ENCODE peak calls at places on chromosomes 5 and 9, in seven cellular contexts. One of them, this sample, is unnamed.
A peak's percentile ranks its signal among the peaks of the same experiment; 100 is the strongest.

GRCh38 chr5:79829260-79829659 is 139.6 kb downstream of the CMYA5 start:
- DNase-seq in right atrium auricular region: no peak
- DNase-seq in MM.1S: no peak
- DNase-seq in BJ: no peak
- DNase-seq in mammary epithelial cell: no peak
- DNase-seq in adrenal gland: no peak
- DNase-seq in lower lobe of right lung: no peak
- DNase-seq in this sample: no peak

GRCh38 chr5:44605926-44606325 is 202.8 kb upstream of the MRPS30 start:
- DNase-seq in lower lobe of right lung: no peak
- DNase-seq in BJ: no peak
- DNase-seq in right atrium auricular region: no peak
- DNase-seq in mammary epithelial cell: no peak
- DNase-seq in adrenal gland: no peak
- DNase-seq in MM.1S: no peak
- DNase-seq in this sample: no peak

GRCh38 chr5:122202952-122203351 is 73.6 kb downstream of the ZNF474 start:
- DNase-seq in lower lobe of right lung: no peak
- DNase-seq in adrenal gland: no peak
- DNase-seq in right atrium auricular region: no peak
- DNase-seq in MM.1S: no peak
- DNase-seq in BJ: no peak
- DNase-seq in mammary epithelial cell: no peak
- DNase-seq in this sample: no peak

GRCh38 chr9:91177661-91178280 is 183.9 kb downstream of the AUH start:
- DNase-seq in MM.1S: no peak
- DNase-seq in adrenal gland: no peak
- DNase-seq in BJ: no peak
- DNase-seq in lower lobe of right lung: no peak
- DNase-seq in right atrium auricular region: peak; percentile 43
- DNase-seq in mammary epithelial cell: peak; percentile 96
- DNase-seq in this sample: no peak

GRCh38 chr9:113564804-113565237 is 101.3 kb downstream of the RGS3 start:
- DNase-seq in right atrium auricular region: peak; percentile 79
- DNase-seq in lower lobe of right lung: peak; percentile 74
- DNase-seq in MM.1S: no peak
- DNase-seq in adrenal gland: peak; percentile 31
- DNase-seq in mammary epithelial cell: peak; percentile 85
- DNase-seq in BJ: no peak
- DNase-seq in this sample: no peak

GRCh38 chr9:68540712-68541535 is at the start of gene TMEM252:
- DNase-seq in adrenal gland: no peak
- DNase-seq in right atrium auricular region: no peak
- DNase-seq in BJ: no peak
- DNase-seq in lower lobe of right lung: no peak
- DNase-seq in MM.1S: no peak
- DNase-seq in mammary epithelial cell: no peak
- DNase-seq in this sample: no peak

GRCh38 chr5:158897444-158898160 is 202.1 kb downstream of the EBF1 start:
- DNase-seq in lower lobe of right lung: no peak
- DNase-seq in BJ: no peak
- DNase-seq in mammary epithelial cell: no peak
- DNase-seq in right atrium auricular region: no peak
- DNase-seq in MM.1S: no peak
- DNase-seq in adrenal gland: no peak
- DNase-seq in this sample: no peak

GRCh38 chr9:133787749-133788015 is 49.5 kb upstream of the SARDH start:
- DNase-seq in mammary epithelial cell: peak; percentile 8
- DNase-seq in adrenal gland: no peak
- DNase-seq in lower lobe of right lung: no peak
- DNase-seq in right atrium auricular region: no peak
- DNase-seq in BJ: no peak
- DNase-seq in MM.1S: no peak
- DNase-seq in this sample: peak; percentile 38

DNA sequence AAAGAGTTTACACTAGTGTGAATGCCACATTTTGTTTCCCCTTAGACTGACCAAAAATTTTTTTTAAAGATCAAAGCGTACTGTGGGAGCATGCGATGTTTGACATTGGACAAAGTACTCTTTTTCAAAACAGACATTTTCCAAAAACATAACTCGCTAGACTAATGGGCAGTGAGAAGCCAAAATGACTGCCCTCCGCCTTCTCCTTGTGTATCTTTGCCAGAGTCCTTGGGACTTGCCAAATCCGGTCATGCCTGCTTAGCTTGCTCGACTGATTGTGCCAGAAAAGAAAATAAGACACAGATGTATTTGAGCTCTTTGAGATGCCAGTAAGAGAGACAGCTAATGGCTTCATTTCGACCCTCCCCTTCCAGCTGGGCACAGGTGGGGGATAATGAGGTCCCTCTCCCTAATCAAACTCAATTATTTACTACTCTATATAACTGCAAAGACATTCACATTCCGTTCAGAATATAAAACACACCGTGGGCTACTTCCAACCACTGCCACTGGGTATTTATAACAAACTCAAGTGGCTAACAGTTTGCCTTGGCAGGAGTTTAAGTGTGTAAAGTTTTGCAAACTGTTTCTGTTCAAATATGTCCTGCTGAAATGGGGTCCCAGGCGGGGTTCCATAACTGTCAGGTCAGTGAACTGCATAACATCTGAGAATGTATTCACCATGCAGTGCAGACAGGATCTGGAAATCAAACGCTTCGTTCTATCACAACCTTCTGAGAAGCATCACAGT is 157.4 kb downstream of the MAPKAP1 start:
- DNase-seq in adrenal gland: peak; percentile 83
- DNase-seq in mammary epithelial cell: no peak
- DNase-seq in right atrium auricular region: peak; percentile 69
- DNase-seq in BJ: no peak
- DNase-seq in MM.1S: no peak
- DNase-seq in lower lobe of right lung: no peak
- DNase-seq in this sample: no peak
- H3K4me3 ChIP-seq in adrenal gland: no peak overlapping the region
- H3K4me3 ChIP-seq in mammary epithelial cell: no peak overlapping the region
- H3K4me3 ChIP-seq in right atrium auricular region: peak overlapping the region; percentile 23
- H3K4me3 ChIP-seq in BJ: no peak overlapping the region
- H3K4me3 ChIP-seq in MM.1S: no peak overlapping the region
- H3K4me3 ChIP-seq in lower lobe of right lung: peak overlapping the region; percentile 7
- H3K4me3 ChIP-seq in this sample: no peak overlapping the region

GRCh38 chr5:3077684-3078083 is 326.2 kb upstream of the IRX2 start:
- DNase-seq in MM.1S: no peak
- DNase-seq in right atrium auricular region: no peak
- DNase-seq in lower lobe of right lung: no peak
- DNase-seq in BJ: no peak
- DNase-seq in adrenal gland: no peak
- DNase-seq in mammary epithelial cell: no peak
- DNase-seq in this sample: no peak
- TF ChIP-seq CTCF in MM.1S: no peak
- TF ChIP-seq CTCF in right atrium auricular region: no peak
- TF ChIP-seq CTCF in lower lobe of right lung: no peak
- TF ChIP-seq CTCF in BJ: no peak
- TF ChIP-seq CTCF in adrenal gland: no peak
- TF ChIP-seq CTCF in mammary epithelial cell: no peak
- TF ChIP-seq CTCF in this sample: no peak

GRCh38 chr5:6185574-6185973 is 192.8 kb downstream of the MED10 start:
- DNase-seq in adrenal gland: no peak
- DNase-seq in mammary epithelial cell: no peak
- DNase-seq in BJ: no peak
- DNase-seq in MM.1S: peak; percentile 54
- DNase-seq in lower lobe of right lung: no peak
- DNase-seq in right atrium auricular region: no peak
- DNase-seq in this sample: no peak

GRCh38 chr5:6190838-6191237 is 187.5 kb downstream of the MED10 start:
- DNase-seq in right atrium auricular region: peak; percentile 54
- DNase-seq in lower lobe of right lung: no peak
- DNase-seq in BJ: no peak
- DNase-seq in MM.1S: no peak
- DNase-seq in adrenal gland: no peak
- DNase-seq in mammary epithelial cell: no peak
- DNase-seq in this sample: no peak

GRCh38 chr5:6188344-6188743 is 190.0 kb downstream of the MED10 start:
- DNase-seq in MM.1S: no peak
- DNase-seq in adrenal gland: no peak
- DNase-seq in lower lobe of right lung: no peak
- DNase-seq in right atrium auricular region: peak; percentile 11
- DNase-seq in BJ: no peak
- DNase-seq in mammary epithelial cell: no peak
- DNase-seq in this sample: peak; percentile 57

GRCh38 chr5:6187501-6187900 is 190.8 kb downstream of the MED10 start:
- DNase-seq in right atrium auricular region: peak; percentile 36
- DNase-seq in mammary epithelial cell: no peak
- DNase-seq in MM.1S: no peak
- DNase-seq in lower lobe of right lung: no peak
- DNase-seq in adrenal gland: no peak
- DNase-seq in BJ: no peak
- DNase-seq in this sample: no peak

GRCh38 chr5:6188976-6189375 is 189.4 kb downstream of the MED10 start:
- DNase-seq in MM.1S: no peak
- DNase-seq in BJ: no peak
- DNase-seq in adrenal gland: no peak
- DNase-seq in right atrium auricular region: peak; percentile 49
- DNase-seq in lower lobe of right lung: no peak
- DNase-seq in mammary epithelial cell: no peak
- DNase-seq in this sample: no peak
- H3K4me3 ChIP-seq in MM.1S: no peak overlapping the region
- H3K4me3 ChIP-seq in BJ: no peak overlapping the region
- H3K4me3 ChIP-seq in adrenal gland: no peak overlapping the region
- H3K4me3 ChIP-seq in right atrium auricular region: no peak overlapping the region
- H3K4me3 ChIP-seq in lower lobe of right lung: no peak overlapping the region
- H3K4me3 ChIP-seq in mammary epithelial cell: no peak overlapping the region
- H3K4me3 ChIP-seq in this sample: no peak overlapping the region

GRCh38 chr5:143118222-143118621 is 285.3 kb downstream of the NR3C1 start:
- DNase-seq in adrenal gland: no peak
- DNase-seq in right atrium auricular region: no peak
- DNase-seq in lower lobe of right lung: peak; percentile 61
- DNase-seq in MM.1S: no peak
- DNase-seq in BJ: no peak
- DNase-seq in mammary epithelial cell: no peak
- DNase-seq in this sample: no peak
- TF ChIP-seq CTCF in adrenal gland: no peak
- TF ChIP-seq CTCF in right atrium auricular region: no peak
- TF ChIP-seq CTCF in lower lobe of right lung: no peak
- TF ChIP-seq CTCF in MM.1S: peak; percentile 17
- TF ChIP-seq CTCF in BJ: no peak
- TF ChIP-seq CTCF in mammary epithelial cell: no peak
- TF ChIP-seq CTCF in this sample: peak; percentile 17

DNA sequence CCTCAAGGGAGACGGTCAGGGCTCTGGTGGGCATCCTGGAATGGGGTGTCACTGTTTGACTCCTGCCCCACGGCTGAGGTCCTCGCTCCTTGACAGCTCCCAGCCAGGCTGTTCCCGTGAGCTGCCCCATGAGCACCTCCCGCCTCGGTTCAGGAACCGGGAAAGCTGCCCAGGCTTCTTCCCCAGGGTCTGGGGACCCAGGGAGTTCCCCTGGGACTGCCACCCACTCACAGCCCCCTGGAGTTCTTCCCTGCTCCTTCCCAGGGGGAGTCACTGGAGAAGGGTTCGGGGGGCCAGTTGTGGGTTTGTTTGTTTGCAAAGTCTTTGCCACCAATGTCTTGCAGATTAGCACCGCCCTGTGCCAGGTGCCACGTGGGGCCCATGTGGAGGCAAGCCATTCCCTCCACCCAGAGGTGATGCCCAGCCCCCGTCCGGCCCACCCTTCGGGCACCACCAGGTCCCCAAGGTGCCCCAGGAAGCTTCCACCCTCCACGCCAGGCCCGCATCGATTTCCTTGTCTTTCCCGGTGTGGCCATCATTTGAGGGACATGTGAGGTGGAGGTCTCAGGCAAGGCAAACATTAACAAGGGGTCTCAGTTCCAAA is 1.3 kb downstream of the PLPP7 start:
- DNase-seq in BJ: no peak
- DNase-seq in lower lobe of right lung: no peak
- DNase-seq in right atrium auricular region: no peak
- DNase-seq in mammary epithelial cell: no peak
- DNase-seq in MM.1S: no peak
- DNase-seq in adrenal gland: no peak
- DNase-seq in this sample: no peak
- H3K4me3 ChIP-seq in BJ: peak overlapping the region; percentile 35
- H3K4me3 ChIP-seq in lower lobe of right lung: peak overlapping the region; percentile 51
- H3K4me3 ChIP-seq in right atrium auricular region: peak overlapping the region; percentile 60
- H3K4me3 ChIP-seq in mammary epithelial cell: no peak overlapping the region
- H3K4me3 ChIP-seq in MM.1S: no peak overlapping the region
- H3K4me3 ChIP-seq in adrenal gland: peak overlapping the region; percentile 61
- H3K4me3 ChIP-seq in this sample: no peak overlapping the region

GRCh38 chr5:90474235-90475107 is at the start of the genes MBLAC2 and POLR3G:
- DNase-seq in right atrium auricular region: peak; percentile 90
- DNase-seq in MM.1S: peak; percentile 93
- DNase-seq in adrenal gland: peak; percentile 96
- DNase-seq in lower lobe of right lung: peak; percentile 94
- DNase-seq in BJ: peak; percentile 34
- DNase-seq in mammary epithelial cell: peak; percentile 90
- DNase-seq in this sample: peak; percentile 80
- TF ChIP-seq CTCF in right atrium auricular region: peak; percentile 64
- TF ChIP-seq CTCF in MM.1S: peak; percentile 51
- TF ChIP-seq CTCF in adrenal gland: peak; percentile 64
- TF ChIP-seq CTCF in lower lobe of right lung: peak; percentile 61
- TF ChIP-seq CTCF in BJ: peak; percentile 69
- TF ChIP-seq CTCF in mammary epithelial cell: peak; percentile 56
- TF ChIP-seq CTCF in this sample: peak; percentile 51

GRCh38 chr5:6220346-6221088 is 157.8 kb downstream of the MED10 start:
- DNase-seq in BJ: no peak
- DNase-seq in lower lobe of right lung: no peak
- DNase-seq in MM.1S: no peak
- DNase-seq in mammary epithelial cell: no peak
- DNase-seq in adrenal gland: no peak
- DNase-seq in right atrium auricular region: no peak
- DNase-seq in this sample: no peak
- H3K4me3 ChIP-seq in BJ: no peak overlapping the region
- H3K4me3 ChIP-seq in lower lobe of right lung: no peak overlapping the region
- H3K4me3 ChIP-seq in MM.1S: no peak overlapping the region
- H3K4me3 ChIP-seq in mammary epithelial cell: no peak overlapping the region
- H3K4me3 ChIP-seq in adrenal gland: no peak overlapping the region
- H3K4me3 ChIP-seq in right atrium auricular region: no peak overlapping the region
- H3K4me3 ChIP-seq in this sample: no peak overlapping the region

This sample was measured in GM12864.